ENCODE peak calls at places on chromosomes 5 and 9, in ten cellular contexts. A, Z, T, U, Y, H, B, V, C and K are unnamed samples.

GRCh38 chr9:114012126-114012525 is 66.0 kb downstream of the AMBP start:
- DNase-seq in A (no peak), Z (no peak), T (no peak), U (no peak), Y (no peak), H (peak), B (peak), V (no peak), C (no peak), K (no peak)

GRCh38 chr5:91379602-91380490 is 3.3 kb downstream of the ARRDC3 start:
- DNase-seq in A (peak), Z (peak), T (peak), U (peak), Y (peak), H (peak), B (peak), V (peak), C (peak), K (peak)

GRCh38 chr5:56090793-56091460 is 96.2 kb upstream of the IL6ST start:
- DNase-seq in A (no peak), Z (no peak), T (no peak), U (no peak), Y (no peak), H (no peak), B (no peak), V (no peak), C (no peak), K (no peak)

GRCh38 chr5:124651663-124652513 is 94.6 kb downstream of the ZNF608 start:
- DNase-seq in A (peak), Z (no peak), T (peak), U (peak), Y (peak), H (peak), B (peak), V (peak), C (peak), K (peak)

GRCh38 chr5:54804521-54804920 is 180.9 kb downstream of the ESM1 start:
- DNase-seq in A (no peak), Z (no peak), T (no peak), U (no peak), Y (no peak), H (no peak), B (no peak), V (no peak), C (no peak), K (no peak)

GRCh38 chr9:114238919-114239879 is 83.7 kb upstream of the ORM1 start:
- DNase-seq in A (no peak), Z (no peak), T (peak), U (peak), Y (no peak), H (peak), B (peak), V (no peak), C (no peak), K (no peak)

GRCh38 chr5:132485641-132486317 is 4.8 kb downstream of the IRF1 start:
- DNase-seq in A (no peak), Z (no peak), T (no peak), U (no peak), Y (no peak), H (no peak), B (peak), V (no peak), C (no peak), K (no peak)

GRCh38 chr5:104344809-104345512 is 782.4 kb upstream of the NUDT12 start:
- DNase-seq in A (no peak), Z (no peak), T (peak), U (peak), Y (no peak), H (peak), B (no peak), V (no peak), C (no peak), K (no peak)

GRCh38 chr5:59660737-59661136 is 232.8 kb downstream of the PDE4D start:
- DNase-seq in A (no peak), Z (no peak), T (peak), U (no peak), Y (no peak), H (no peak), B (no peak), V (peak), C (no peak), K (no peak)

DNA sequence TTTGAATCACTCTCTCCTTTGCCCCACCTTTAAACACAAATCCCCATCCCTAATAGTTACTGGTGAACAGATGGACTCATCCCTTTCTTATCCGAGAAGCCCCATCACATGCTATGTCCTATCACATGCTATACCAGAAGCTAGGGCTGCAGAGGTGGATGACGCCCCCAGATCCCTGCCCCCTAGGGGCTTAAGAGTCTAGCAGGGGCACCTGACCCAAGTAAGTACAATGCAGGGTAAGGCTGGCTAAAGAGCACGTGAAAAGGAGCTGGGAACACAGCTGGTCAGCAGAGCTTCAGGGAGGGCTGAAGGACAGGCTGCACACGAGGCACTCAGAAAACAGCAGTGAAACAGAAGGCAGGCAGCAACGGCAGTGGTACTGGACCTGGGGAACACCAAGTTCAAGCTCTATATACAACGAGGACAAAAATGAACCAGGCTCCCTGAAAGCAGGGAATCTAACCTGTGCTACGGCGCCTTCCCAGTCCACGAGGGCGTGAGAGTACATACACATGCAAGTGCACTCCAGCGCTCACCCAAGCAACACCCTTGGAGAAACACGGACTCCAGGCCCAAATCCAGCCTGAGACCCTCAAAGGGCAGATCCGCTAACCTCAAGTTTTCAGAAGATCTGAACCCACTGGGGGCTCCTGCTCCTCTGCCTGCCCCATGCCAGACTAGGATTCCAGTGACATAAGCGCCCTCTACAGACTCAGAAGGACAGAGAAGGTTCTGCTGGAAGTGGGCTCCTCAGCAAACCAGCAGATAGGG is 57.5 kb downstream of the PSMB7 start:
- DNase-seq in A (no peak), Z (no peak), T (no peak), U (peak), Y (no peak), H (no peak), B (no peak), V (peak), C (no peak), K (peak)
- TF ChIP-seq CTCF in A (no peak), Z (no peak), T (peak), U (peak), Y (no peak), H (peak), B (no peak), V (peak), C (no peak), K (no peak)

DNA sequence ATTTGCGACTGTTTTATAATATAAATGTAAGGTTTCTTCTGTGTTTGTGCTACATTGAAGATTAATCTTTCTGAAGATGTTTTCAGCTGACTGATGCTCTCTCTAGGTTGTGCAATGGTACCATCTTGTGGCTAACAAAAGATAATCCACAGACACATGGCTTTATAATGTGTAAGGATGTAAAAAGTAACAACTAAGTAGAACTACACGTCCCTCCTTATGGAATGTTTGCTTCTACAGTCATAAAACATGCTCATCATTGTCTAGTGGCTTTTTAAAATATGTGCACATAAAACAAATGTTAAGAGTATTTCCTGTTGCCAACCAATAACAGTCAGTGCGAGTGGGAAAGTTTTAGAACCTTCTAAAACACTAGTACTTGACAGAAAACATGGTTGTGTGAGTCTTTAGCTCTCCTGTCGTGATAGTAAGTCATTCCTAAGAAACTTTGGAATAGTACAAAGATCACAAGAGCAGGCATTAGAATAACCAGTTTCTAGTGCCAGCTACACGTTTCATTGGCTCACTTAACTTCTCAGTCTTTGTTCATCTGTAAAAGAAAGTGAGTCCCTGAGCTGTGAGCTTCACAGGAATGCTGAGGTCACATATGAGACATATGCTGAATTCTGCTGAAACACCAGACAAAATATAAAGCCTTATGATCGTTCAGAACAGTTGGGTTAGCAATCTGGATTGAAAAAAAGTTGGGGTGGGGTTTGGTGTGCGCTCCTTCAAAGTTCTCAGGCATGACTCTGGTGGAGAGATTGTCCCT is 75.7 kb upstream of the GLIS3 start:
- DNase-seq in A (no peak), Z (no peak), T (peak), U (peak), Y (no peak), H (no peak), B (no peak), V (peak), C (no peak), K (no peak)
- TF ChIP-seq CTCF in A (peak), Z (no peak), T (peak), U (peak), Y (no peak), H (peak), B (peak), V (peak), C (no peak), K (no peak)

DNA sequence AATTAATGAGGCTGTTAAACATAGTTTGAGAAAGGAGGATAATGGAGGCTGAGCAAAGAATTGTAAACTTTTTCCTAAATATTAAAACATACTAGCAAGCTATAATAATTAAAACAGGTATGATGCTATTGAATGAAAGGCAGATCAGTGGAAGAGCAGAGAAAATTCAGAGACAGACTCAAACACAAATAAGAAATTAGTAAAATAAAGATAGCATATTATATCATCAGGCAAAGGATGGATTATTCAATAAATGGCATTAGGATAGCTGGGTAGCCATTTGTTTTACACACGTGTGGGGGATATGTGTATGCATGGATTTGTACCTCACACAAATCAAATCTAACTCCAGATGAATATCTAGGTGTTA is 50.6 kb downstream of the MRPS27 start:
- DNase-seq in A (no peak), Z (no peak), T (no peak), U (no peak), Y (no peak), H (no peak), B (no peak), V (no peak), C (no peak), K (no peak)
- TF ChIP-seq CTCF in A (no peak), Z (peak), T (no peak), U (peak), Y (peak), H (no peak), B (no peak), V (no peak), C (peak), K (no peak)

DNA sequence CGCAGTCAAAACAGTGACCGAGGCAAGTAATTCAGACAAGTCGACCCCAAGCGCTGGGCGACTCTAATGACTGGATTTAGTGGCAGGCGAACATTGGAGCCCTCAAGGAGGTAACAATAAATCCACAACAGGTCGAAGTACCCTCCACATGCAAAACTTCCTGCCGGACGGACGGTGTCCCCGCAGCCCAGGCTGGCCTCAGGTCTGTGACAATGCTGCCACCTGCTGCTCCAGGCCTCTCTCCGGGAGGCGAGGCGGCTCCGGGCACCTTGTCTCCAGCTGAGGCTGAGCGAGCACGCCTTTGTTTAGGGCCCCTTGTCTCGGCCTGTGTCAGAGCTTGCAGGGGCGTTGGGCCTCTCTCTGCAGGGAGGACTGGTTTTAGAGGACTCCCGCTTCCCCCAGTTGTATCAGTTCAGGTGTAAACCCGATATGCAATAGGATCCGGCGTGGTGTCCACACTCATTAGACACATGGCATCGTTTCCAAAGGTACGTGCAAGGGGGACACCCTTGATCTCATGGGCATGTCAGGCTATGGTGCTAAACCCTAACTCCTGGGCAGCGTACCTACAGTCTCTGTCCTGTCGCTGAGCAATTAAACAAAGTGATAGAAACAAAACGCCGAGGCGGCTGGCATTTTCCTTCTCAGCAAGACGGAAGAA is 628.0 kb upstream of the ADAMTS16 start:
- DNase-seq in A (peak), Z (no peak), T (peak), U (peak), Y (no peak), H (peak), B (peak), V (no peak), C (no peak), K (peak)
- TF ChIP-seq CTCF in A (peak), Z (no peak), T (peak), U (peak), Y (no peak), H (peak), B (no peak), V (no peak), C (no peak), K (peak)

GRCh38 chr5:166363071-166363470 is 1928.4 kb upstream of the WWC1 start:
- DNase-seq in A (no peak), Z (no peak), T (no peak), U (no peak), Y (no peak), H (no peak), B (no peak), V (no peak), C (no peak), K (no peak)

GRCh38 chr5:166354277-166354676 is 1937.2 kb upstream of the WWC1 start:
- DNase-seq in A (no peak), Z (no peak), T (no peak), U (no peak), Y (no peak), H (no peak), B (no peak), V (no peak), C (no peak), K (no peak)

GRCh38 chr5:166356096-166356495 is 1935.3 kb upstream of the WWC1 start:
- DNase-seq in A (no peak), Z (no peak), T (no peak), U (no peak), Y (no peak), H (no peak), B (no peak), V (no peak), C (no peak), K (no peak)

DNA sequence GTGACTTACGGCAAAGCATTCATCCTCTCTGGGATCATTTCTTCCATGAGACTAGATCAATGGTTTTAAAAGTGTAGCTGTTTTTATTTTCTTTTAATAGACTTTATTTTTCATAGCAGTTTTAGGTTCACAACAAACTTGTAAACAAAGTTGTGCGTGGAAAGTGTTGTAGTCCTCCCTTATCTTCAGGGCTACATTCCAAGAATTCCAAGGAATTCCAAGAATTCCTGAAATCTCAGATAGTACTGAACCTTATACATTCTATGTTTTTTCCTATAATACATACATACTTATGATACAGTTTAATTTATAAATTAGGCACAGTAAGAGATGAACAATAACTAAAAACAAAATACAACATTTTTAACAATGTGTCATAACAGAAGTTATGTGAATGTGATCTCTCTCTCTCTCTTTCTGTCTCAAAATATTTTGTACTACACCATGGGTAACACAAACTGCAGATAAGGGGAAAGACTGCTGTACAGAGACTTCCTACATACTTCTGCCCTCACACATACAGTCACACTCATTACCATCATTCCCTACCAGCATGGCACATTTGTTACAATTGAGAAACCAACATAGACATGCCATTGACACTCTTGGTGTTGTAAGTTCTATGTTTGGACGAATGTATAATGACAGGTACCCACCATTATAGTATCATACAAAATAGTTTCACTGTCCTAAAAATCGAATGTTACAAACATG is 1933.2 kb upstream of the WWC1 start:
- DNase-seq in A (no peak), Z (no peak), T (no peak), U (no peak), Y (no peak), H (no peak), B (no peak), V (no peak), C (no peak), K (no peak)
- TF ChIP-seq CTCF in A (no peak), Z (no peak), T (no peak), U (no peak), Y (no peak), H (no peak), B (no peak), V (no peak), C (no peak), K (no peak)

GRCh38 chr9:134651226-134651905 is 9.8 kb downstream of the COL5A1 start:
- DNase-seq in A (no peak), Z (no peak), T (no peak), U (no peak), Y (no peak), H (no peak), B (no peak), V (no peak), C (no peak), K (no peak)

GRCh38 chr9:134647359-134648115 is 5.9 kb downstream of the COL5A1 start:
- DNase-seq in A (no peak), Z (no peak), T (no peak), U (no peak), Y (no peak), H (no peak), B (no peak), V (no peak), C (no peak), K (no peak)

GRCh38 chr9:134650431-134651190 is 9.0 kb downstream of the COL5A1 start:
- DNase-seq in A (no peak), Z (no peak), T (no peak), U (no peak), Y (no peak), H (no peak), B (no peak), V (no peak), C (no peak), K (no peak)

GRCh38 chr9:134645607-134646365 is 4.2 kb downstream of the COL5A1 start:
- DNase-seq in A (no peak), Z (no peak), T (no peak), U (no peak), Y (no peak), H (no peak), B (no peak), V (no peak), C (no peak), K (no peak)

GRCh38 chr9:134648701-134649525 is 7.3 kb downstream of the COL5A1 start:
- DNase-seq in A (no peak), Z (no peak), T (peak), U (no peak), Y (no peak), H (no peak), B (no peak), V (no peak), C (no peak), K (no peak)
- TF ChIP-seq CTCF in A (no peak), Z (no peak), T (no peak), U (no peak), Y (no peak), H (no peak), B (no peak), V (no peak), C (no peak), K (no peak)